ENCODE peak calls at places on chromosomes 6 and 20, in four cellular contexts. A is SK-N-SH, G is K562, F is GM12878. B is an unnamed sample.

GRCh38 chr20:15889073-15889923 is 684.0 kb downstream of the KIF16B start:
- DNase-seq in A (peak; percentile 33), G (no peak), F (no peak), B (no peak)

GRCh38 chr6:166006593-166007301 is 160.9 kb downstream of the TBXT start:
- DNase-seq in A (peak; percentile 46), G (no peak), F (no peak), B (no peak)

GRCh38 chr6:44154067-44154466 is 4.6 kb upstream of the CAPN11 start:
- DNase-seq in A (no peak), G (no peak), F (no peak), B (no peak)

GRCh38 chr6:92510137-92510536 is 909.2 kb downstream of the EPHA7 start:
- DNase-seq in A (no peak), G (no peak), F (no peak), B (no peak)

GRCh38 chr6:145139895-145140294 is 595.4 kb downstream of the EPM2A start:
- DNase-seq in A (peak; percentile 20), G (no peak), F (no peak), B (no peak)

GRCh38 chr6:31377029-31377428 is 20.1 kb upstream of the HLA-B start:
- DNase-seq in A (no peak), G (no peak), F (no peak), B (no peak)

GRCh38 chr6:45658958-45659357 is 281.2 kb upstream of the SUPT3H start:
- DNase-seq in A (no peak), G (no peak), F (no peak), B (no peak)

GRCh38 chr20:14336667-14337066 is 745 bp downstream of the FLRT3 start:
- DNase-seq in A (no peak), G (no peak), F (no peak), B (no peak)

GRCh38 chr6:148287979-148288378 is 54.7 kb upstream of the SASH1 start:
- DNase-seq in A (no peak), G (no peak), F (no peak), B (no peak)

GRCh38 chr6:108157234-108157971 is 8.4 kb upstream of the NR2E1 start:
- DNase-seq in A (peak; percentile 73), G (no peak), F (no peak), B (peak; percentile 64)
- H3K4me3 ChIP-seq in A (peak overlapping the region; percentile 43), G (no peak overlapping the region), F (peak overlapping the region; percentile 29), B (peak overlapping the region; percentile 50)

GRCh38 chr20:46255440-46256104 is 52.7 kb downstream of the CDH22 start:
- DNase-seq in A (peak; percentile 68), G (peak; percentile 61), F (no peak), B (no peak)
- TF ChIP-seq NRF1 in A (no peak), G (no peak), F (no peak), B (no peak)

DNA sequence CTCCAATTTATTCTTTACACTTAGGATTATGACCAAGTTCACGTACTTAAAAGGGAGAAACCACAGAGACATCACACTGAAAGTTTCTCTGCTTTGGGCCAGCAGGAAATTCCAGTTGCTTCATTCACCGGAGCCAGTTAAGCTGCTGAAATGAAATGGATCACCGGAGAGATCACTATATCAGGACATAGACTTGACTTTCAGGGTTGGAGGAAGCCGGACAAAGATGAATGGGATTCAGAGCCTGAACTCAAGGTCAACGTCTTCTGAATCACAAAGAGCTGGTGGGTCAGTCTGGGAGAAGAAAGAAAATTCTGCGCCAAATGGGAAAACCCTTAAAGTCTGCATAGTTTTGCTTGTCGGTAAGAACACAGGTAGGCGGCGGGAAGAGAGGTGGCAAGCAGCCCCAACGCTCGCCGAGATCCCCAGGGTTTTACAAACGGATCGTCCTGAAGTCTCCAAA is 81.9 kb upstream of the CCDC28A start:
- DNase-seq in A (no peak), G (no peak), F (no peak), B (no peak)
- H3K4me3 ChIP-seq in A (no peak overlapping the region), G (no peak overlapping the region), F (no peak overlapping the region), B (peak overlapping the region; percentile 74)

GRCh38 chr20:38927902-38928578 is 1.8 kb downstream of the FAM83D start:
- DNase-seq in A (no peak), G (peak; percentile 37), F (no peak), B (no peak)
- TF ChIP-seq NRF1 in A (no peak), G (no peak), F (no peak), B (no peak)

GRCh38 chr6:53426544-53427270 is 78.0 kb upstream of the ELOVL5 start:
- DNase-seq in A (no peak), G (no peak), F (peak; percentile 74), B (no peak)

GRCh38 chr6:53424300-53424699 is 75.5 kb upstream of the ELOVL5 start:
- DNase-seq in A (no peak), G (no peak), F (no peak), B (no peak)

GRCh38 chr6:53424976-53425718 is 76.4 kb upstream of the ELOVL5 start:
- DNase-seq in A (no peak), G (no peak), F (no peak), B (no peak)

GRCh38 chr6:53428886-53429285 is 80.1 kb upstream of the ELOVL5 start:
- DNase-seq in A (no peak), G (no peak), F (no peak), B (no peak)

DNA sequence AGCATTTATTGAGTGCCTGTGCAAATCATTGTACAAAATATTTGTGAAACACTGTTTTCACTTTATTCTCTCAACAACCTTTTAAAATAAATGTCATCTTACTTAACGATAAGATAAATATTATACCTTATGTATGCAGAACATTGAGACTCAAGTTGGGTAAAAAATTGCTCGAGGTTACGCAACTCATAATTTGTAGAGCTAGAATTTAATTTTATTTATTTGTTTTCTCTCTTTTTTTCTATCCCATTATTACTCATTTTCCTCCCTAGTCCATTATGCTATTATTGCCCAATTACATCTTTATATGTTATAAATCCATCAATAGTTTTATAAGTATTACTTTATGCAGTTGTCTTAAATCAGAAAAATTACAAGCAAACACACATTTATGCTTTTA is 77.4 kb upstream of the ELOVL5 start:
- DNase-seq in A (no peak), G (no peak), F (no peak), B (no peak)
- H3K4me3 ChIP-seq in A (no peak overlapping the region), G (no peak overlapping the region), F (no peak overlapping the region), B (no peak overlapping the region)